ENCODE peak calls at places on chromosomes 16 and 17, in ten cellular contexts. F, T, I, O, Q, S, C, J, E and X are unnamed samples.

GRCh38 chr17:17130077-17130844 is 75.9 kb downstream of the PLD6 start:
- DNase-seq in I (no peak), F (no peak), S (no peak), J (no peak), C (no peak), O (no peak), Q (no peak), T (no peak), E (no peak), X (no peak)

GRCh38 chr17:74276561-74277009 is 2.6 kb downstream of the DNAI2 start:
- DNase-seq in C (peak), T (no peak), E (no peak), S (no peak), F (no peak), Q (no peak), I (peak), J (no peak), O (no peak), X (no peak)

GRCh38 chr17:1011138-1011537 is 14.2 kb downstream of the TIMM22 start:
- DNase-seq in C (no peak), F (no peak), J (no peak), T (no peak), Q (no peak), S (no peak), I (no peak), O (no peak), E (no peak), X (no peak)

GRCh38 chr16:17129971-17130370 is 340.8 kb downstream of the XYLT1 start:
- DNase-seq in F (no peak), Q (no peak), J (no peak), O (no peak), E (no peak), T (no peak), I (peak), S (no peak), C (no peak), X (no peak)

GRCh38 chr16:75265911-75266701 is 14.7 kb upstream of the BCAR1 start:
- DNase-seq in S (peak), Q (peak), I (peak), C (peak), E (no peak), T (peak), O (no peak), J (peak), F (peak), X (peak)

GRCh38 chr17:38898291-38898679 is 27.1 kb upstream of the LASP1NB start:
- DNase-seq in I (no peak), T (peak), J (no peak), O (peak), F (peak), C (no peak), Q (no peak), E (no peak), S (no peak), X (no peak)

GRCh38 chr17:47957591-47958490 is at the start of gene PRR15L:
- DNase-seq in Q (no peak), T (no peak), J (no peak), E (no peak), F (no peak), S (no peak), I (no peak), O (no peak), C (no peak), X (no peak)

GRCh38 chr16:6600167-6600566 is 732.5 kb upstream of the RBFOX1 start:
- DNase-seq in J (no peak), C (no peak), I (no peak), S (no peak), Q (no peak), O (no peak), E (no peak), T (no peak), F (no peak), X (no peak)

GRCh38 chr16:56041556-56042140 is 149.6 kb upstream of the GNAO1 start:
- DNase-seq in F (peak), I (no peak), T (peak), S (no peak), C (no peak), Q (no peak), O (peak), E (peak), J (no peak), X (peak)

GRCh38 chr17:63932721-63933120 is 590 bp upstream of the CD79B start:
- DNase-seq in Q (no peak), S (no peak), F (no peak), C (no peak), T (no peak), I (no peak), J (no peak), O (no peak), E (no peak), X (no peak)

GRCh38 chr17:77287432-77288068 is 146.8 kb downstream of the SEC14L1 start:
- DNase-seq in S (peak), T (no peak), Q (peak), J (no peak), I (no peak), E (no peak), O (no peak), F (no peak), C (peak), X (peak)

GRCh38 chr17:35291802-35292201 is 48.9 kb downstream of the SLFN5 start:
- DNase-seq in I (no peak), S (no peak), O (no peak), Q (no peak), J (no peak), F (no peak), E (no peak), T (no peak), C (peak), X (no peak)

GRCh38 chr17:8488931-8489330 is 53.2 kb downstream of the NDEL1 start:
- DNase-seq in I (no peak), T (no peak), O (no peak), Q (peak), S (no peak), F (no peak), E (no peak), J (peak), C (peak), X (no peak)

GRCh38 chr16:83713597-83713996 is 94.2 kb upstream of the HSBP1 start:
- DNase-seq in S (no peak), T (no peak), F (no peak), O (no peak), I (no peak), E (no peak), J (no peak), C (no peak), Q (no peak), X (no peak)

GRCh38 chr16:9817586-9817985 is 364.6 kb downstream of the GRIN2A start:
- DNase-seq in J (no peak), E (no peak), Q (no peak), I (no peak), C (no peak), F (no peak), S (no peak), O (no peak), T (no peak), X (no peak)

GRCh38 chr17:9226130-9226793 is 205.0 kb downstream of the NTN1 start:
- DNase-seq in I (no peak), E (no peak), F (no peak), C (no peak), T (no peak), J (no peak), O (no peak), S (no peak), Q (no peak), X (no peak)

GRCh38 chr17:58956997-58957724 is 149.5 kb downstream of the TRIM37 start:
- DNase-seq in S (peak), T (no peak), J (no peak), O (no peak), I (no peak), Q (no peak), E (no peak), C (peak), F (no peak), X (peak)

GRCh38 chr16:29290631-29291247 is 115.8 kb downstream of the NPIPB11 start:
- DNase-seq in F (peak), Q (peak), S (peak), T (peak), O (peak), C (peak), J (peak), E (peak), I (no peak), X (peak)

GRCh38 chr17:74959826-74960738 is 12.5 kb downstream of the HID1 start:
- DNase-seq in S (no peak), F (no peak), C (no peak), Q (no peak), O (no peak), E (no peak), J (no peak), I (no peak), T (no peak), X (peak)